ENCODE peak calls at places on chromosomes 13 and 19, in nine cellular contexts. A is K562; M is naive B cell; L is central memory CD8-positive, alpha-beta T cell; T is HCT116; N is activated T-cell treated with anti-CD3 and anti-CD28 coated beads, Interleukin-2, amount 50 U/mL, for 72 hours; D is IMR-90; I is PC-3; V is right lobe of liver. K is an unnamed sample.
A peak's percentile ranks its signal among the peaks of the same experiment; 100 is the strongest.

GRCh38 chr13:110306960-110307696 is at the start of the genes COL4A1 and COL4A2:
- ATAC-seq in I (peak; percentile 48), V (peak; percentile 52), L (no peak), D (peak; percentile 67), M (no peak), T (no peak), N (no peak), A (no peak), K (peak; percentile 61)

GRCh38 chr13:94352057-94352456 is 127.4 kb downstream of the DCT start:
- ATAC-seq in A (no peak), T (no peak), M (no peak), I (no peak), L (no peak), V (no peak), N (no peak), D (peak; percentile 21), K (no peak)

GRCh38 chr13:99085846-99086148 is 107.9 kb upstream of the DOCK9 start:
- ATAC-seq in N (no peak), D (no peak), L (no peak), A (no peak), M (no peak), I (no peak), T (no peak), V (no peak), K (no peak)

GRCh38 chr19:29484876-29485275 is 40.9 kb upstream of the VSTM2B start:
- ATAC-seq in L (no peak), V (no peak), N (no peak), T (no peak), D (no peak), M (no peak), I (no peak), A (no peak), K (no peak)

GRCh38 chr13:27018230-27018875 is 153.3 kb downstream of the USP12 start:
- ATAC-seq in M (no peak), A (no peak), I (no peak), V (peak; percentile 96), D (no peak), T (no peak), L (no peak), N (no peak), K (no peak)

GRCh38 chr13:73146705-73147104 is 87.9 kb downstream of the KLF5 start:
- ATAC-seq in D (no peak), A (no peak), M (no peak), N (no peak), L (no peak), I (no peak), T (no peak), V (no peak), K (no peak)

GRCh38 chr19:12229990-12230389 is 64.7 kb downstream of the ZNF44 start:
- ATAC-seq in A (no peak), L (no peak), I (no peak), N (no peak), V (no peak), M (no peak), D (no peak), T (no peak), K (no peak)

GRCh38 chr19:28313633-28314032 is 899.3 kb downstream of the UQCRFS1 start:
- ATAC-seq in N (no peak), A (no peak), M (no peak), L (no peak), I (no peak), V (no peak), T (no peak), D (no peak), K (no peak)

GRCh38 chr13:109155301-109155761 is 525.9 kb downstream of the MYO16 start:
- ATAC-seq in A (no peak), L (no peak), T (peak; percentile 10), D (peak; percentile 31), I (no peak), V (no peak), N (no peak), M (no peak), K (no peak)

GRCh38 chr13:99686157-99686572 is 184.9 kb downstream of the TM9SF2 start:
- ATAC-seq in I (no peak), N (no peak), M (no peak), D (peak; percentile 44), T (no peak), A (peak; percentile 100), L (no peak), V (peak; percentile 50), K (no peak)

GRCh38 chr19:38838208-38838985 is 6.8 kb upstream of the ECH1 start:
- ATAC-seq in D (no peak), L (no peak), I (peak; percentile 69), A (peak; percentile 5), N (peak; percentile 73), M (no peak), V (peak; percentile 2), T (peak; percentile 50), K (peak; percentile 85)

GRCh38 chr19:51448011-51448744 is 10.1 kb downstream of the SIGLEC8 start:
- ATAC-seq in D (no peak), I (no peak), V (no peak), L (no peak), T (no peak), N (peak; percentile 91), M (no peak), A (peak; percentile 47), K (no peak)

GRCh38 chr13:90276208-90276607 is 1071.3 kb upstream of the MIR17HG start:
- ATAC-seq in L (no peak), D (no peak), I (no peak), T (no peak), A (no peak), M (no peak), V (no peak), N (no peak), K (no peak)

K was measured in esophagus mucosa.